ENCODE peak calls at places on chromosomes 3 and 15, in eight cellular contexts. One of them, this sample, is unnamed.

GRCh38 chr3:127831723-127832172 is 9.4 kb upstream of the MGLL start:
- DNase-seq in activated CD4-positive, alpha-beta T cell treated with anti-CD3 and anti-CD28 coated beads for 48 hours: peak; percentile 47
- DNase-seq in mesothelial cell of epicardium: no peak
- DNase-seq in stimulated activated naive CD8-positive, alpha-beta T cell treated with anti-CD3 and anti-CD28 coated beads, Interleukin-15, amount 100 ng/mL, for 72 hours: peak; percentile 42
- DNase-seq in NCI-H2081 treated with DMSO at 0.1 percent for 48 hours: no peak
- DNase-seq in cardiac muscle cell: peak; percentile 63
- DNase-seq in C1 segment of cervical spinal cord: no peak
- DNase-seq in kidney tubule cell: peak; percentile 38
- DNase-seq in this sample: no peak

GRCh38 chr3:48013288-48013980 is 2.8 kb downstream of the MAP4 start:
- DNase-seq in activated CD4-positive, alpha-beta T cell treated with anti-CD3 and anti-CD28 coated beads for 48 hours: no peak
- DNase-seq in mesothelial cell of epicardium: no peak
- DNase-seq in stimulated activated naive CD8-positive, alpha-beta T cell treated with anti-CD3 and anti-CD28 coated beads, Interleukin-15, amount 100 ng/mL, for 72 hours: no peak
- DNase-seq in NCI-H2081 treated with DMSO at 0.1 percent for 48 hours: no peak
- DNase-seq in cardiac muscle cell: peak; percentile 77
- DNase-seq in C1 segment of cervical spinal cord: no peak
- DNase-seq in kidney tubule cell: peak; percentile 73
- DNase-seq in this sample: peak; percentile 65

GRCh38 chr3:191237045-191237882 is 38.2 kb downstream of the OSTN start:
- DNase-seq in activated CD4-positive, alpha-beta T cell treated with anti-CD3 and anti-CD28 coated beads for 48 hours: no peak
- DNase-seq in mesothelial cell of epicardium: no peak
- DNase-seq in stimulated activated naive CD8-positive, alpha-beta T cell treated with anti-CD3 and anti-CD28 coated beads, Interleukin-15, amount 100 ng/mL, for 72 hours: no peak
- DNase-seq in NCI-H2081 treated with DMSO at 0.1 percent for 48 hours: no peak
- DNase-seq in cardiac muscle cell: peak; percentile 30
- DNase-seq in C1 segment of cervical spinal cord: no peak
- DNase-seq in kidney tubule cell: no peak
- DNase-seq in this sample: no peak

GRCh38 chr3:42705962-42706585 is 3.5 kb upstream of the HHATL start:
- DNase-seq in activated CD4-positive, alpha-beta T cell treated with anti-CD3 and anti-CD28 coated beads for 48 hours: no peak
- DNase-seq in mesothelial cell of epicardium: peak; percentile 31
- DNase-seq in stimulated activated naive CD8-positive, alpha-beta T cell treated with anti-CD3 and anti-CD28 coated beads, Interleukin-15, amount 100 ng/mL, for 72 hours: no peak
- DNase-seq in NCI-H2081 treated with DMSO at 0.1 percent for 48 hours: no peak
- DNase-seq in cardiac muscle cell: no peak
- DNase-seq in C1 segment of cervical spinal cord: no peak
- DNase-seq in kidney tubule cell: no peak
- DNase-seq in this sample: no peak

GRCh38 chr15:43941555-43941954 is 114.8 kb downstream of the WDR76 start:
- DNase-seq in activated CD4-positive, alpha-beta T cell treated with anti-CD3 and anti-CD28 coated beads for 48 hours: no peak
- DNase-seq in mesothelial cell of epicardium: no peak
- DNase-seq in stimulated activated naive CD8-positive, alpha-beta T cell treated with anti-CD3 and anti-CD28 coated beads, Interleukin-15, amount 100 ng/mL, for 72 hours: no peak
- DNase-seq in NCI-H2081 treated with DMSO at 0.1 percent for 48 hours: no peak
- DNase-seq in cardiac muscle cell: no peak
- DNase-seq in C1 segment of cervical spinal cord: no peak
- DNase-seq in kidney tubule cell: no peak
- DNase-seq in this sample: no peak

GRCh38 chr15:78415284-78415683 is 22.7 kb upstream of the IREB2 start:
- DNase-seq in activated CD4-positive, alpha-beta T cell treated with anti-CD3 and anti-CD28 coated beads for 48 hours: no peak
- DNase-seq in mesothelial cell of epicardium: no peak
- DNase-seq in stimulated activated naive CD8-positive, alpha-beta T cell treated with anti-CD3 and anti-CD28 coated beads, Interleukin-15, amount 100 ng/mL, for 72 hours: no peak
- DNase-seq in NCI-H2081 treated with DMSO at 0.1 percent for 48 hours: peak; percentile 52
- DNase-seq in cardiac muscle cell: peak; percentile 32
- DNase-seq in C1 segment of cervical spinal cord: no peak
- DNase-seq in kidney tubule cell: no peak
- DNase-seq in this sample: peak; percentile 54

GRCh38 chr3:4885322-4885721 is 93.9 kb upstream of the BHLHE40 start:
- DNase-seq in activated CD4-positive, alpha-beta T cell treated with anti-CD3 and anti-CD28 coated beads for 48 hours: no peak
- DNase-seq in mesothelial cell of epicardium: no peak
- DNase-seq in stimulated activated naive CD8-positive, alpha-beta T cell treated with anti-CD3 and anti-CD28 coated beads, Interleukin-15, amount 100 ng/mL, for 72 hours: no peak
- DNase-seq in NCI-H2081 treated with DMSO at 0.1 percent for 48 hours: no peak
- DNase-seq in cardiac muscle cell: no peak
- DNase-seq in C1 segment of cervical spinal cord: no peak
- DNase-seq in kidney tubule cell: peak; percentile 13
- DNase-seq in this sample: no peak

GRCh38 chr3:171898192-171898591 is 55.0 kb downstream of the TMEM212 start:
- DNase-seq in activated CD4-positive, alpha-beta T cell treated with anti-CD3 and anti-CD28 coated beads for 48 hours: no peak
- DNase-seq in mesothelial cell of epicardium: no peak
- DNase-seq in stimulated activated naive CD8-positive, alpha-beta T cell treated with anti-CD3 and anti-CD28 coated beads, Interleukin-15, amount 100 ng/mL, for 72 hours: no peak
- DNase-seq in NCI-H2081 treated with DMSO at 0.1 percent for 48 hours: no peak
- DNase-seq in cardiac muscle cell: no peak
- DNase-seq in C1 segment of cervical spinal cord: no peak
- DNase-seq in kidney tubule cell: no peak
- DNase-seq in this sample: no peak

GRCh38 chr15:57385923-57386390 is 9.7 kb downstream of the CGNL1 start:
- DNase-seq in activated CD4-positive, alpha-beta T cell treated with anti-CD3 and anti-CD28 coated beads for 48 hours: no peak
- DNase-seq in mesothelial cell of epicardium: no peak
- DNase-seq in stimulated activated naive CD8-positive, alpha-beta T cell treated with anti-CD3 and anti-CD28 coated beads, Interleukin-15, amount 100 ng/mL, for 72 hours: no peak
- DNase-seq in NCI-H2081 treated with DMSO at 0.1 percent for 48 hours: no peak
- DNase-seq in cardiac muscle cell: no peak
- DNase-seq in C1 segment of cervical spinal cord: no peak
- DNase-seq in kidney tubule cell: no peak
- DNase-seq in this sample: no peak

GRCh38 chr15:48459571-48460461 is 128.6 kb downstream of the DUT start:
- DNase-seq in activated CD4-positive, alpha-beta T cell treated with anti-CD3 and anti-CD28 coated beads for 48 hours: no peak
- DNase-seq in mesothelial cell of epicardium: no peak
- DNase-seq in stimulated activated naive CD8-positive, alpha-beta T cell treated with anti-CD3 and anti-CD28 coated beads, Interleukin-15, amount 100 ng/mL, for 72 hours: no peak
- DNase-seq in NCI-H2081 treated with DMSO at 0.1 percent for 48 hours: no peak
- DNase-seq in cardiac muscle cell: no peak
- DNase-seq in C1 segment of cervical spinal cord: no peak
- DNase-seq in kidney tubule cell: no peak
- DNase-seq in this sample: peak; percentile 78

GRCh38 chr3:38276917-38277630 is 5.0 kb upstream of the SLC22A14 start:
- DNase-seq in activated CD4-positive, alpha-beta T cell treated with anti-CD3 and anti-CD28 coated beads for 48 hours: no peak
- DNase-seq in mesothelial cell of epicardium: no peak
- DNase-seq in stimulated activated naive CD8-positive, alpha-beta T cell treated with anti-CD3 and anti-CD28 coated beads, Interleukin-15, amount 100 ng/mL, for 72 hours: no peak
- DNase-seq in NCI-H2081 treated with DMSO at 0.1 percent for 48 hours: no peak
- DNase-seq in cardiac muscle cell: no peak
- DNase-seq in C1 segment of cervical spinal cord: no peak
- DNase-seq in kidney tubule cell: no peak
- DNase-seq in this sample: no peak

GRCh38 chr15:39165026-39165706 is 415.7 kb upstream of the THBS1 start:
- DNase-seq in activated CD4-positive, alpha-beta T cell treated with anti-CD3 and anti-CD28 coated beads for 48 hours: no peak
- DNase-seq in mesothelial cell of epicardium: no peak
- DNase-seq in stimulated activated naive CD8-positive, alpha-beta T cell treated with anti-CD3 and anti-CD28 coated beads, Interleukin-15, amount 100 ng/mL, for 72 hours: no peak
- DNase-seq in NCI-H2081 treated with DMSO at 0.1 percent for 48 hours: no peak
- DNase-seq in cardiac muscle cell: no peak
- DNase-seq in C1 segment of cervical spinal cord: no peak
- DNase-seq in kidney tubule cell: no peak
- DNase-seq in this sample: no peak

GRCh38 chr3:183548262-183548769 is 7.2 kb downstream of the KLHL6 start:
- DNase-seq in activated CD4-positive, alpha-beta T cell treated with anti-CD3 and anti-CD28 coated beads for 48 hours: no peak
- DNase-seq in mesothelial cell of epicardium: no peak
- DNase-seq in stimulated activated naive CD8-positive, alpha-beta T cell treated with anti-CD3 and anti-CD28 coated beads, Interleukin-15, amount 100 ng/mL, for 72 hours: no peak
- DNase-seq in NCI-H2081 treated with DMSO at 0.1 percent for 48 hours: no peak
- DNase-seq in cardiac muscle cell: no peak
- DNase-seq in C1 segment of cervical spinal cord: no peak
- DNase-seq in kidney tubule cell: peak; percentile 99
- DNase-seq in this sample: peak; percentile 93

GRCh38 chr15:50358805-50359204 is 3.8 kb upstream of the GABPB1 start:
- DNase-seq in activated CD4-positive, alpha-beta T cell treated with anti-CD3 and anti-CD28 coated beads for 48 hours: peak; percentile 50
- DNase-seq in mesothelial cell of epicardium: no peak
- DNase-seq in stimulated activated naive CD8-positive, alpha-beta T cell treated with anti-CD3 and anti-CD28 coated beads, Interleukin-15, amount 100 ng/mL, for 72 hours: peak; percentile 14
- DNase-seq in NCI-H2081 treated with DMSO at 0.1 percent for 48 hours: no peak
- DNase-seq in cardiac muscle cell: peak; percentile 5
- DNase-seq in C1 segment of cervical spinal cord: no peak
- DNase-seq in kidney tubule cell: peak; percentile 75
- DNase-seq in this sample: peak; percentile 54

GRCh38 chr3:165462616-165463334 is 266.6 kb upstream of the SLITRK3 start:
- DNase-seq in activated CD4-positive, alpha-beta T cell treated with anti-CD3 and anti-CD28 coated beads for 48 hours: no peak
- DNase-seq in mesothelial cell of epicardium: no peak
- DNase-seq in stimulated activated naive CD8-positive, alpha-beta T cell treated with anti-CD3 and anti-CD28 coated beads, Interleukin-15, amount 100 ng/mL, for 72 hours: no peak
- DNase-seq in NCI-H2081 treated with DMSO at 0.1 percent for 48 hours: no peak
- DNase-seq in cardiac muscle cell: no peak
- DNase-seq in C1 segment of cervical spinal cord: no peak
- DNase-seq in kidney tubule cell: no peak
- DNase-seq in this sample: no peak

GRCh38 chr3:131560795-131561194 is 58.0 kb upstream of the MRPL3 start:
- DNase-seq in activated CD4-positive, alpha-beta T cell treated with anti-CD3 and anti-CD28 coated beads for 48 hours: no peak
- DNase-seq in mesothelial cell of epicardium: no peak
- DNase-seq in stimulated activated naive CD8-positive, alpha-beta T cell treated with anti-CD3 and anti-CD28 coated beads, Interleukin-15, amount 100 ng/mL, for 72 hours: no peak
- DNase-seq in NCI-H2081 treated with DMSO at 0.1 percent for 48 hours: no peak
- DNase-seq in cardiac muscle cell: no peak
- DNase-seq in C1 segment of cervical spinal cord: no peak
- DNase-seq in kidney tubule cell: no peak
- DNase-seq in this sample: no peak

GRCh38 chr3:37773471-37773870 is 88.2 kb upstream of the CTDSPL start:
- DNase-seq in activated CD4-positive, alpha-beta T cell treated with anti-CD3 and anti-CD28 coated beads for 48 hours: no peak
- DNase-seq in mesothelial cell of epicardium: no peak
- DNase-seq in stimulated activated naive CD8-positive, alpha-beta T cell treated with anti-CD3 and anti-CD28 coated beads, Interleukin-15, amount 100 ng/mL, for 72 hours: no peak
- DNase-seq in NCI-H2081 treated with DMSO at 0.1 percent for 48 hours: no peak
- DNase-seq in cardiac muscle cell: no peak
- DNase-seq in C1 segment of cervical spinal cord: no peak
- DNase-seq in kidney tubule cell: no peak
- DNase-seq in this sample: no peak

GRCh38 chr3:114902691-114903101 is 244.4 kb downstream of the ZBTB20 start:
- DNase-seq in activated CD4-positive, alpha-beta T cell treated with anti-CD3 and anti-CD28 coated beads for 48 hours: no peak
- DNase-seq in mesothelial cell of epicardium: no peak
- DNase-seq in stimulated activated naive CD8-positive, alpha-beta T cell treated with anti-CD3 and anti-CD28 coated beads, Interleukin-15, amount 100 ng/mL, for 72 hours: no peak
- DNase-seq in NCI-H2081 treated with DMSO at 0.1 percent for 48 hours: no peak
- DNase-seq in cardiac muscle cell: peak; percentile 25
- DNase-seq in C1 segment of cervical spinal cord: no peak
- DNase-seq in kidney tubule cell: peak; percentile 95
- DNase-seq in this sample: no peak

GRCh38 chr3:146581080-146581601 is 24.0 kb downstream of the PLSCR5 start:
- DNase-seq in activated CD4-positive, alpha-beta T cell treated with anti-CD3 and anti-CD28 coated beads for 48 hours: no peak
- DNase-seq in mesothelial cell of epicardium: no peak
- DNase-seq in stimulated activated naive CD8-positive, alpha-beta T cell treated with anti-CD3 and anti-CD28 coated beads, Interleukin-15, amount 100 ng/mL, for 72 hours: no peak
- DNase-seq in NCI-H2081 treated with DMSO at 0.1 percent for 48 hours: no peak
- DNase-seq in cardiac muscle cell: no peak
- DNase-seq in C1 segment of cervical spinal cord: no peak
- DNase-seq in kidney tubule cell: no peak
- DNase-seq in this sample: peak; percentile 16

GRCh38 chr15:79978260-79978659 is 7.3 kb upstream of the BCL2A1 start:
- DNase-seq in activated CD4-positive, alpha-beta T cell treated with anti-CD3 and anti-CD28 coated beads for 48 hours: no peak
- DNase-seq in mesothelial cell of epicardium: no peak
- DNase-seq in stimulated activated naive CD8-positive, alpha-beta T cell treated with anti-CD3 and anti-CD28 coated beads, Interleukin-15, amount 100 ng/mL, for 72 hours: no peak
- DNase-seq in NCI-H2081 treated with DMSO at 0.1 percent for 48 hours: no peak
- DNase-seq in cardiac muscle cell: no peak
- DNase-seq in C1 segment of cervical spinal cord: no peak
- DNase-seq in kidney tubule cell: no peak
- DNase-seq in this sample: no peak

GRCh38 chr3:178381555-178381954 is 154.7 kb upstream of the KCNMB2 start:
- DNase-seq in activated CD4-positive, alpha-beta T cell treated with anti-CD3 and anti-CD28 coated beads for 48 hours: no peak
- DNase-seq in mesothelial cell of epicardium: no peak
- DNase-seq in stimulated activated naive CD8-positive, alpha-beta T cell treated with anti-CD3 and anti-CD28 coated beads, Interleukin-15, amount 100 ng/mL, for 72 hours: no peak
- DNase-seq in NCI-H2081 treated with DMSO at 0.1 percent for 48 hours: no peak
- DNase-seq in cardiac muscle cell: no peak
- DNase-seq in C1 segment of cervical spinal cord: no peak
- DNase-seq in kidney tubule cell: no peak
- DNase-seq in this sample: peak; percentile 7

GRCh38 chr3:197491923-197492664 is 63.7 kb downstream of the BDH1 start:
- DNase-seq in activated CD4-positive, alpha-beta T cell treated with anti-CD3 and anti-CD28 coated beads for 48 hours: no peak
- DNase-seq in mesothelial cell of epicardium: no peak
- DNase-seq in stimulated activated naive CD8-positive, alpha-beta T cell treated with anti-CD3 and anti-CD28 coated beads, Interleukin-15, amount 100 ng/mL, for 72 hours: no peak
- DNase-seq in NCI-H2081 treated with DMSO at 0.1 percent for 48 hours: no peak
- DNase-seq in cardiac muscle cell: no peak
- DNase-seq in C1 segment of cervical spinal cord: no peak
- DNase-seq in kidney tubule cell: no peak
- DNase-seq in this sample: no peak

GRCh38 chr3:58874795-58875194 is 175.0 kb downstream of the CFAP20DC start:
- DNase-seq in activated CD4-positive, alpha-beta T cell treated with anti-CD3 and anti-CD28 coated beads for 48 hours: peak; percentile 22
- DNase-seq in mesothelial cell of epicardium: no peak
- DNase-seq in stimulated activated naive CD8-positive, alpha-beta T cell treated with anti-CD3 and anti-CD28 coated beads, Interleukin-15, amount 100 ng/mL, for 72 hours: no peak
- DNase-seq in NCI-H2081 treated with DMSO at 0.1 percent for 48 hours: no peak
- DNase-seq in cardiac muscle cell: no peak
- DNase-seq in C1 segment of cervical spinal cord: no peak
- DNase-seq in kidney tubule cell: peak; percentile 93
- DNase-seq in this sample: peak; percentile 96

GRCh38 chr3:127550758-127551157 is 39.8 kb downstream of the TPRA1 start:
- DNase-seq in activated CD4-positive, alpha-beta T cell treated with anti-CD3 and anti-CD28 coated beads for 48 hours: no peak
- DNase-seq in mesothelial cell of epicardium: no peak
- DNase-seq in stimulated activated naive CD8-positive, alpha-beta T cell treated with anti-CD3 and anti-CD28 coated beads, Interleukin-15, amount 100 ng/mL, for 72 hours: no peak
- DNase-seq in NCI-H2081 treated with DMSO at 0.1 percent for 48 hours: no peak
- DNase-seq in cardiac muscle cell: no peak
- DNase-seq in C1 segment of cervical spinal cord: no peak
- DNase-seq in kidney tubule cell: no peak
- DNase-seq in this sample: no peak

GRCh38 chr3:73324203-73325155 is 263.0 kb downstream of the EBLN2 start:
- DNase-seq in activated CD4-positive, alpha-beta T cell treated with anti-CD3 and anti-CD28 coated beads for 48 hours: no peak
- DNase-seq in mesothelial cell of epicardium: no peak
- DNase-seq in stimulated activated naive CD8-positive, alpha-beta T cell treated with anti-CD3 and anti-CD28 coated beads, Interleukin-15, amount 100 ng/mL, for 72 hours: no peak
- DNase-seq in NCI-H2081 treated with DMSO at 0.1 percent for 48 hours: no peak
- DNase-seq in cardiac muscle cell: no peak
- DNase-seq in C1 segment of cervical spinal cord: no peak
- DNase-seq in kidney tubule cell: no peak
- DNase-seq in this sample: no peak

GRCh38 chr3:36991147-36991546 is 1.8 kb downstream of the EPM2AIP1 start:
- DNase-seq in activated CD4-positive, alpha-beta T cell treated with anti-CD3 and anti-CD28 coated beads for 48 hours: peak; percentile 54
- DNase-seq in mesothelial cell of epicardium: no peak
- DNase-seq in stimulated activated naive CD8-positive, alpha-beta T cell treated with anti-CD3 and anti-CD28 coated beads, Interleukin-15, amount 100 ng/mL, for 72 hours: no peak
- DNase-seq in NCI-H2081 treated with DMSO at 0.1 percent for 48 hours: no peak
- DNase-seq in cardiac muscle cell: no peak
- DNase-seq in C1 segment of cervical spinal cord: no peak
- DNase-seq in kidney tubule cell: no peak
- DNase-seq in this sample: no peak

GRCh38 chr3:174862101-174862500 is 3.0 kb downstream of the NAALADL2 start:
- DNase-seq in activated CD4-positive, alpha-beta T cell treated with anti-CD3 and anti-CD28 coated beads for 48 hours: no peak
- DNase-seq in mesothelial cell of epicardium: no peak
- DNase-seq in stimulated activated naive CD8-positive, alpha-beta T cell treated with anti-CD3 and anti-CD28 coated beads, Interleukin-15, amount 100 ng/mL, for 72 hours: no peak
- DNase-seq in NCI-H2081 treated with DMSO at 0.1 percent for 48 hours: peak; percentile 90
- DNase-seq in cardiac muscle cell: peak; percentile 4
- DNase-seq in C1 segment of cervical spinal cord: no peak
- DNase-seq in kidney tubule cell: peak; percentile 75
- DNase-seq in this sample: peak; percentile 84

GRCh38 chr15:53869044-53869805 is 109.0 kb upstream of the UNC13C start:
- DNase-seq in activated CD4-positive, alpha-beta T cell treated with anti-CD3 and anti-CD28 coated beads for 48 hours: no peak
- DNase-seq in mesothelial cell of epicardium: no peak
- DNase-seq in stimulated activated naive CD8-positive, alpha-beta T cell treated with anti-CD3 and anti-CD28 coated beads, Interleukin-15, amount 100 ng/mL, for 72 hours: no peak
- DNase-seq in NCI-H2081 treated with DMSO at 0.1 percent for 48 hours: no peak
- DNase-seq in cardiac muscle cell: no peak
- DNase-seq in C1 segment of cervical spinal cord: no peak
- DNase-seq in kidney tubule cell: peak; percentile 9
- DNase-seq in this sample: peak; percentile 22

GRCh38 chr3:58018892-58019291 is 10.7 kb downstream of the FLNB start:
- DNase-seq in activated CD4-positive, alpha-beta T cell treated with anti-CD3 and anti-CD28 coated beads for 48 hours: no peak
- DNase-seq in mesothelial cell of epicardium: no peak
- DNase-seq in stimulated activated naive CD8-positive, alpha-beta T cell treated with anti-CD3 and anti-CD28 coated beads, Interleukin-15, amount 100 ng/mL, for 72 hours: no peak
- DNase-seq in NCI-H2081 treated with DMSO at 0.1 percent for 48 hours: no peak
- DNase-seq in cardiac muscle cell: no peak
- DNase-seq in C1 segment of cervical spinal cord: no peak
- DNase-seq in kidney tubule cell: no peak
- DNase-seq in this sample: no peak

GRCh38 chr15:68303560-68304436 is 26.3 kb downstream of the FEM1B start:
- DNase-seq in activated CD4-positive, alpha-beta T cell treated with anti-CD3 and anti-CD28 coated beads for 48 hours: no peak
- DNase-seq in mesothelial cell of epicardium: no peak
- DNase-seq in stimulated activated naive CD8-positive, alpha-beta T cell treated with anti-CD3 and anti-CD28 coated beads, Interleukin-15, amount 100 ng/mL, for 72 hours: no peak
- DNase-seq in NCI-H2081 treated with DMSO at 0.1 percent for 48 hours: no peak
- DNase-seq in cardiac muscle cell: no peak
- DNase-seq in C1 segment of cervical spinal cord: no peak
- DNase-seq in kidney tubule cell: peak; percentile 73
- DNase-seq in this sample: no peak

GRCh38 chr3:140630366-140630765 is 47.5 kb upstream of the TRIM42 start:
- DNase-seq in activated CD4-positive, alpha-beta T cell treated with anti-CD3 and anti-CD28 coated beads for 48 hours: no peak
- DNase-seq in mesothelial cell of epicardium: no peak
- DNase-seq in stimulated activated naive CD8-positive, alpha-beta T cell treated with anti-CD3 and anti-CD28 coated beads, Interleukin-15, amount 100 ng/mL, for 72 hours: no peak
- DNase-seq in NCI-H2081 treated with DMSO at 0.1 percent for 48 hours: no peak
- DNase-seq in cardiac muscle cell: no peak
- DNase-seq in C1 segment of cervical spinal cord: no peak
- DNase-seq in kidney tubule cell: no peak
- DNase-seq in this sample: peak; percentile 49

GRCh38 chr15:29970402-29970695 is 112.4 kb upstream of the GOLGA8J start:
- DNase-seq in activated CD4-positive, alpha-beta T cell treated with anti-CD3 and anti-CD28 coated beads for 48 hours: no peak
- DNase-seq in mesothelial cell of epicardium: no peak
- DNase-seq in stimulated activated naive CD8-positive, alpha-beta T cell treated with anti-CD3 and anti-CD28 coated beads, Interleukin-15, amount 100 ng/mL, for 72 hours: no peak
- DNase-seq in NCI-H2081 treated with DMSO at 0.1 percent for 48 hours: no peak
- DNase-seq in cardiac muscle cell: no peak
- DNase-seq in C1 segment of cervical spinal cord: no peak
- DNase-seq in kidney tubule cell: no peak
- DNase-seq in this sample: peak; percentile 7

GRCh38 chr15:98952381-98952803 is 55.2 kb downstream of the PGPEP1L start:
- DNase-seq in activated CD4-positive, alpha-beta T cell treated with anti-CD3 and anti-CD28 coated beads for 48 hours: peak; percentile 21
- DNase-seq in mesothelial cell of epicardium: no peak
- DNase-seq in stimulated activated naive CD8-positive, alpha-beta T cell treated with anti-CD3 and anti-CD28 coated beads, Interleukin-15, amount 100 ng/mL, for 72 hours: peak; percentile 18
- DNase-seq in NCI-H2081 treated with DMSO at 0.1 percent for 48 hours: no peak
- DNase-seq in cardiac muscle cell: no peak
- DNase-seq in C1 segment of cervical spinal cord: no peak
- DNase-seq in kidney tubule cell: no peak
- DNase-seq in this sample: no peak